ENCODE peak calls at places on chromosomes 4 and X, in eight cellular contexts. O is cardiac muscle cell, J is upper lobe of right lung, H is heart left ventricle, K is HCT116, B is A549, R is GM23338, N is stomach. Q is an unnamed sample.
A peak's percentile ranks its signal among the peaks of the same experiment; 100 is the strongest.

GRCh38 chr4:108555701-108556100 is 64.7 kb upstream of the RPL34 start:
- DNase-seq in O (no peak), J (no peak), H (no peak), K (no peak), B (no peak), R (no peak), N (no peak), Q (no peak)

GRCh38 chrX:107549504-107549903 is 78.8 kb upstream of the PRPS1 start:
- DNase-seq in O (no peak), J (no peak), H (no peak), K (no peak), B (no peak), R (no peak), N (no peak), Q (no peak)

GRCh38 chr4:155529197-155529596 is 137.5 kb upstream of the GUCY1A1 start:
- DNase-seq in O (peak; percentile 24), J (no peak), H (no peak), K (no peak), B (no peak), R (peak; percentile 61), N (no peak), Q (no peak)

GRCh38 chr4:76198411-76199237 is 15.0 kb downstream of the SCARB2 start:
- DNase-seq in O (peak; percentile 52), J (no peak), H (peak; percentile 68), K (no peak), B (peak; percentile 12), R (peak; percentile 34), N (peak; percentile 54), Q (peak; percentile 63)

GRCh38 chrX:119885554-119886428 is 9.9 kb upstream of the AKAP14 start:
- DNase-seq in O (no peak), J (no peak), H (no peak), K (no peak), B (peak; percentile 72), R (peak; percentile 29), N (no peak), Q (peak; percentile 18)

GRCh38 chr4:107647591-107647990 is 72.4 kb downstream of the PAPSS1 start:
- DNase-seq in O (no peak), J (no peak), H (no peak), K (no peak), B (no peak), R (no peak), N (no peak), Q (no peak)

GRCh38 chr4:157425897-157426296 is 205.4 kb downstream of the GRIA2 start:
- DNase-seq in O (no peak), J (no peak), H (no peak), K (no peak), B (no peak), R (no peak), N (no peak), Q (no peak)

GRCh38 chrX:51456814-51457213 is 39.6 kb downstream of the NUDT11 start:
- DNase-seq in O (peak; percentile 36), J (no peak), H (no peak), K (no peak), B (peak; percentile 9), R (peak; percentile 47), N (no peak), Q (no peak)

GRCh38 chr4:184143770-184144564 is 73.7 kb downstream of the ENPP6 start:
- DNase-seq in O (peak; percentile 19), J (no peak), H (no peak), K (no peak), B (no peak), R (peak; percentile 59), N (no peak), Q (no peak)

GRCh38 chr4:63589796-63590195 is 819.5 kb downstream of the TECRL start:
- DNase-seq in O (no peak), J (no peak), H (no peak), K (no peak), B (no peak), R (peak; percentile 57), N (no peak), Q (no peak)

GRCh38 chr4:139903845-139904244 is 238.2 kb downstream of the MGST2 start:
- DNase-seq in O (no peak), J (no peak), H (no peak), K (no peak), B (no peak), R (no peak), N (no peak), Q (no peak)

GRCh38 chrX:68703369-68703768 is 55.9 kb downstream of the STARD8 start:
- DNase-seq in O (no peak), J (no peak), H (peak; percentile 53), K (no peak), B (no peak), R (peak; percentile 33), N (no peak), Q (no peak)

GRCh38 chr4:128954941-128955340 is 138.4 kb downstream of the SCLT1 start:
- DNase-seq in O (no peak), J (no peak), H (no peak), K (no peak), B (no peak), R (no peak), N (no peak), Q (no peak)

GRCh38 chr4:35591035-35591434 is 653.3 kb downstream of the ARAP2 start:
- DNase-seq in O (no peak), J (no peak), H (no peak), K (no peak), B (no peak), R (no peak), N (no peak), Q (no peak)

GRCh38 chrX:27336466-27337091 is 126.6 kb downstream of the PPP4R3C start:
- DNase-seq in O (peak; percentile 47), J (no peak), H (peak; percentile 4), K (peak; percentile 3), B (peak; percentile 23), R (peak; percentile 53), N (peak; percentile 33), Q (peak; percentile 55)

GRCh38 chr4:4791299-4791798 is 68.1 kb upstream of the MSX1 start:
- DNase-seq in O (no peak), J (no peak), H (no peak), K (no peak), B (no peak), R (peak; percentile 19), N (no peak), Q (no peak)

GRCh38 chrX:143788265-143788664 is 67.7 kb upstream of the SPANXN2 start:
- DNase-seq in O (peak; percentile 34), J (no peak), H (no peak), K (no peak), B (peak; percentile 0), R (peak; percentile 1), N (no peak), Q (peak; percentile 13)

GRCh38 chrX:150898343-150899190 is at the start of gene CD99L2:
- DNase-seq in O (peak; percentile 89), J (peak; percentile 94), H (peak; percentile 89), K (peak; percentile 61), B (peak; percentile 89), R (peak; percentile 83), N (peak; percentile 92), Q (peak; percentile 91)

GRCh38 chr4:68326146-68326545 is 23.7 kb downstream of the YTHDC1 start:
- DNase-seq in O (no peak), J (no peak), H (no peak), K (no peak), B (no peak), R (no peak), N (no peak), Q (no peak)

GRCh38 chr4:145180298-145181090 is at the start of gene OTUD4:
- DNase-seq in O (peak; percentile 97), J (peak; percentile 98), H (peak; percentile 96), K (peak; percentile 82), B (peak; percentile 94), R (peak; percentile 94), N (peak; percentile 97), Q (peak; percentile 96)

GRCh38 chrX:124215786-124216185 is 116.7 kb upstream of the TEX13D start:
- DNase-seq in O (no peak), J (no peak), H (no peak), K (no peak), B (no peak), R (no peak), N (no peak), Q (no peak)

GRCh38 chrX:45322382-45322781 is 121.7 kb upstream of the DIPK2B start:
- DNase-seq in O (peak; percentile 35), J (no peak), H (peak; percentile 8), K (peak; percentile 51), B (peak; percentile 81), R (peak; percentile 61), N (peak; percentile 44), Q (peak; percentile 38)

GRCh38 chrX:105876658-105877057 is 54.3 kb downstream of the NRK start:
- DNase-seq in O (peak; percentile 16), J (no peak), H (no peak), K (peak; percentile 29), B (peak; percentile 31), R (peak; percentile 50), N (no peak), Q (no peak)

DNA sequence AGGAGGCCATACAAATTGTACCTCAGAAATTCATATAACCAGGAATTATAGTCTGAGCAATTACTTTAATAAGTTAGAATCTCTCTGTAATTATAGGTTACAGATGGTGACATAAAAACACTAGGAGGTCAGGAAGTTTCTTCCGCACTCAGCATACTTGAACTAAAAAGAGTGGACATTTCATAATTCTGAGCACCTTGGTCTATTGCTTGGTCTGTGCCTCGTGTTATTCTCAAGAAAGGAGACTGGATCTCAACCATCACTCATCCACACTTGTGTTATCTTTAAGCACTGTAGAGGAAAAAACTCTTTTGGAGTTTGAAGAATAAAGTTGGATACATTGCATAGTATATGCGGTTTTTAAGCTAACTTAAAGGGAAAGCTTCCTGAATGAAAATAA is 91.1 kb downstream of the SYNPO2 start:
- DNase-seq in O (no peak), J (no peak), H (no peak), K (no peak), B (no peak), R (no peak), N (no peak), Q (no peak)
- H3K4me1 ChIP-seq in O (peaks cover 11% of the 10 kb centered on the region), J (no peaks in the 10 kb centered on the region), H (peaks cover 49% of the 10 kb centered on the region), K (peaks cover 7% of the 10 kb centered on the region), B (peaks cover 3% of the 10 kb centered on the region), R (peaks cover 8% of the 10 kb centered on the region), N (peaks cover 48% of the 10 kb centered on the region), Q (peaks cover 22% of the 10 kb centered on the region)

GRCh38 chr4:80072607-80073361 is at the start of gene ANTXR2:
- DNase-seq in O (peak; percentile 91), J (peak; percentile 93), H (peak; percentile 89), K (peak; percentile 49), B (peak; percentile 63), R (peak; percentile 85), N (peak; percentile 85), Q (peak; percentile 89)
- H3K4me1 ChIP-seq in O (peaks cover 26% of the 10 kb centered on the region), J (peaks cover 28% of the 10 kb centered on the region), H (peaks cover 15% of the 10 kb centered on the region), K (peaks cover 43% of the 10 kb centered on the region), B (peaks cover 12% of the 10 kb centered on the region), R (peaks cover 22% of the 10 kb centered on the region), N (peaks cover 54% of the 10 kb centered on the region), Q (no peaks in the 10 kb centered on the region)

GRCh38 chr4:94409947-94410346 is 41.8 kb upstream of the PDLIM5 start:
- DNase-seq in O (no peak), J (no peak), H (no peak), K (no peak), B (no peak), R (no peak), N (no peak), Q (no peak)
- H3K4me1 ChIP-seq in O (peaks cover 82% of the 10 kb centered on the region), J (peaks cover 6% of the 10 kb centered on the region), H (peaks cover 22% of the 10 kb centered on the region), K (peaks cover 45% of the 10 kb centered on the region), B (peaks cover 62% of the 10 kb centered on the region), R (peaks cover 18% of the 10 kb centered on the region), N (peaks cover 28% of the 10 kb centered on the region), Q (peaks cover 20% of the 10 kb centered on the region)

DNA sequence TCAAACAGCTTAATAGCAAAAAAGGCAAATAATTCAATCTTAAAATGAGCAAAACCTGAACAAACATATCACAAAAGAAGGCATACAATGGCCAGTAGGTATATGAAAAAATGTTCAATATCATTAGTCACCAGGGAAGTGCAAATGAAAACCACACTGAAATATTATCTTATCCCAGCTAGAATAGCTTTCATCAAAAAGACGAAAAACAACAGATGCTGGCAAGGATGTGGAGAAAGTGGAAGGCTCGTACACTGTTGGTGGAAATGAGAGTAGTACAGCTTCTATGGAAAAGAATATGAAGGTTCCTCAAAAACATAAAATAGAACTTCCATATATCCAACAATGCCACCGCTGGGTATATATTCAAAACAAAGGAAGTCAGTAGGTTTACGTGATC is 29.3 kb upstream of the ANXA10 start:
- DNase-seq in O (no peak), J (no peak), H (no peak), K (no peak), B (no peak), R (no peak), N (no peak), Q (no peak)
- H3K4me1 ChIP-seq in O (no peaks in the 10 kb centered on the region), J (no peaks in the 10 kb centered on the region), H (no peaks in the 10 kb centered on the region), K (no peaks in the 10 kb centered on the region), B (no peaks in the 10 kb centered on the region), R (peaks cover 6% of the 10 kb centered on the region), N (no peaks in the 10 kb centered on the region), Q (no peaks in the 10 kb centered on the region)

Q was measured in testis.